ENCODE peak calls at places on chromosome 2, in nine cellular contexts. C is H54; K is stimulated activated CD4-positive, alpha-beta T cell treated with anti-CD3 and anti-CD28 coated beads, Interleukin-15, amount 100 ng/mL, for 1 hour; R is HEK293T; A is NCI-H2081; U is skeletal muscle cell; O is A549; S is AG08395; V is iris pigment epithelial cell. Q is an unnamed sample.

GRCh38 chr2:238513346-238513745 is 86.6 kb downstream of the ASB1 start:
- DNase-seq in C (peak), K (no peak), R (peak), A (no peak), U (no peak), O (peak), S (peak), V (peak), Q (no peak)

GRCh38 chr2:10966056-10966455 is 54.3 kb downstream of the KCNF1 start:
- DNase-seq in C (no peak), K (no peak), R (no peak), A (no peak), U (no peak), O (no peak), S (no peak), V (no peak), Q (no peak)

GRCh38 chr2:212914392-212914791 is 237.0 kb downstream of the IKZF2 start:
- DNase-seq in C (no peak), K (no peak), R (no peak), A (no peak), U (no peak), O (no peak), S (no peak), V (no peak), Q (no peak)

GRCh38 chr2:25639131-25639530 is 34.2 kb downstream of the DTNB start:
- DNase-seq in C (no peak), K (no peak), R (no peak), A (no peak), U (no peak), O (no peak), S (no peak), V (no peak), Q (no peak)

GRCh38 chr2:64831134-64831976 is 157.8 kb upstream of the SLC1A4 start:
- DNase-seq in C (peak), K (peak), R (peak), A (no peak), U (peak), O (peak), S (peak), V (peak), Q (peak)

GRCh38 chr2:239058746-239059145 is 210.9 kb downstream of the TWIST2 start:
- DNase-seq in C (no peak), K (no peak), R (no peak), A (no peak), U (no peak), O (no peak), S (peak), V (no peak), Q (no peak)

GRCh38 chr2:62145478-62146100 is 50.3 kb upstream of the B3GNT2 start:
- DNase-seq in C (no peak), K (no peak), R (no peak), A (no peak), U (no peak), O (no peak), S (no peak), V (no peak), Q (no peak)

GRCh38 chr2:168494190-168494711 is 38.2 kb downstream of the CERS6 start:
- DNase-seq in C (no peak), K (no peak), R (peak), A (peak), U (no peak), O (peak), S (no peak), V (peak), Q (no peak)

GRCh38 chr2:232545511-232546375 is 4.6 kb downstream of the TIGD1 start:
- DNase-seq in C (no peak), K (no peak), R (no peak), A (no peak), U (no peak), O (no peak), S (no peak), V (no peak), Q (no peak)